ENCODE peak calls at places on chromosomes 1 and 21, in four cellular contexts. D, Y, B and F are unnamed samples.

GRCh38 chr1:47582891-47583608 is 145.2 kb downstream of the FOXD2 start:
- DNase-seq in D (no peak), Y (no peak), B (no peak), F (no peak)

GRCh38 chr1:209621741-209622655 is 30.2 kb downstream of the LAMB3 start:
- DNase-seq in D (no peak), Y (no peak), B (no peak), F (no peak)

GRCh38 chr1:178282949-178283367 is 189.1 kb downstream of the RASAL2 start:
- DNase-seq in D (peak), Y (no peak), B (peak), F (no peak)

GRCh38 chr1:201582261-201582951 is 43.5 kb downstream of the NAV1 start:
- DNase-seq in D (peak), Y (no peak), B (no peak), F (no peak)

GRCh38 chr21:42553435-42553834 is 39.8 kb downstream of the SLC37A1 start:
- DNase-seq in D (no peak), Y (no peak), B (no peak), F (no peak)

GRCh38 chr1:89994231-89994804 is 592 bp upstream of the ZNF326 start:
- DNase-seq in D (no peak), Y (no peak), B (no peak), F (no peak)

GRCh38 chr1:31366796-31367195 is 6.1 kb downstream of the FABP3 start:
- DNase-seq in D (no peak), Y (no peak), B (no peak), F (no peak)

GRCh38 chr1:211581521-211581920 is 2.6 kb upstream of the SLC30A1 start:
- DNase-seq in D (no peak), Y (no peak), B (no peak), F (no peak)

GRCh38 chr21:45027241-45028196 is 46.9 kb upstream of the ADARB1 start:
- DNase-seq in D (no peak), Y (no peak), B (no peak), F (no peak)

GRCh38 chr1:34645919-34646318 is 108.9 kb upstream of the GJB5 start:
- DNase-seq in D (no peak), Y (no peak), B (no peak), F (no peak)

GRCh38 chr1:34639701-34640100 is 115.1 kb upstream of the GJB5 start:
- DNase-seq in D (no peak), Y (no peak), B (no peak), F (no peak)

GRCh38 chr1:34645109-34645688 is 109.6 kb upstream of the GJB5 start:
- DNase-seq in D (no peak), Y (no peak), B (no peak), F (no peak)

GRCh38 chr1:34640654-34641401 is 114.0 kb upstream of the GJB5 start:
- DNase-seq in D (no peak), Y (no peak), B (no peak), F (no peak)

GRCh38 chr1:34642679-34643078 is 112.2 kb upstream of the GJB5 start:
- DNase-seq in D (no peak), Y (no peak), B (no peak), F (no peak)
- TF ChIP-seq CTCF in D (no peak), Y (peak), B (no peak), F (no peak)

GRCh38 chr1:236494082-236494481 is 29.7 kb upstream of the LGALS8 start:
- DNase-seq in D (no peak), Y (no peak), B (no peak), F (no peak)

GRCh38 chr1:236492378-236492777 is 31.4 kb upstream of the LGALS8 start:
- DNase-seq in D (no peak), Y (no peak), B (no peak), F (no peak)

GRCh38 chr1:236491469-236492136 is 32.2 kb upstream of the LGALS8 start:
- DNase-seq in D (no peak), Y (no peak), B (no peak), F (no peak)

GRCh38 chr1:236495359-236496120 is 28.2 kb upstream of the LGALS8 start:
- DNase-seq in D (no peak), Y (no peak), B (no peak), F (no peak)

DNA sequence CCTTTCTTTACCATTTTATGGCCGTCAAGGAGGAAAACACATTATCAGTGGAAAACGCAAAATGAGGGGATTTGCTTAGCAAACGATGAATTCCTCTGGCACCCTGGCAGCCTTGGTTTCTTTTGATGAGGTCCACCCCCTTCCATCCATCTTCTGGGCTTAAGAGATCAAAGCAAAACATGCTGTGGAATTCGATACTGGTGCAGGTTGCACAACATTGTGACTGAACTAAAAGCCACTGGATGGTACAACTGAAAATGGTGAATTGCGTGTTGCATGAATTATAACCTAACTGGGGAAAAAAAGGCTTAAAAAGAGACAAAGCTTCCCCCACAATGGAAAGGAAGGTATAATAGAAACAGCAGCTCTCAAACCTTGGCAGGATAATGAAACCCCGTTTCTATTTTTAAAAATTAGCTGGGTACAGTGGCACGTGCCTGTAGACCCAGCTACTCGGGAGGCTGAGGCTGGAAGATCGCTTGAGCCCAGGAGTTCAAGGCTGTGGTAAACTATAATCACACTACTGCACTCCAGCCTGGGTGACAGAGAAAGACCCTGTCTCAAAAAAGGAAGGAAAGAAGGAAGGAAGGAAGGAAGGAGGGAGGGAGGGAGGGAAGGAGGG is 29.1 kb upstream of the LGALS8 start:
- DNase-seq in D (no peak), Y (no peak), B (no peak), F (no peak)
- TF ChIP-seq CTCF in D (no peak), Y (no peak), B (no peak), F (no peak)

GRCh38 chr1:53316058-53316741 is 11.7 kb downstream of the LRP8 start:
- DNase-seq in D (no peak), Y (peak), B (no peak), F (peak)
- TF ChIP-seq CTCF in D (no peak), Y (no peak), B (no peak), F (no peak)

DNA sequence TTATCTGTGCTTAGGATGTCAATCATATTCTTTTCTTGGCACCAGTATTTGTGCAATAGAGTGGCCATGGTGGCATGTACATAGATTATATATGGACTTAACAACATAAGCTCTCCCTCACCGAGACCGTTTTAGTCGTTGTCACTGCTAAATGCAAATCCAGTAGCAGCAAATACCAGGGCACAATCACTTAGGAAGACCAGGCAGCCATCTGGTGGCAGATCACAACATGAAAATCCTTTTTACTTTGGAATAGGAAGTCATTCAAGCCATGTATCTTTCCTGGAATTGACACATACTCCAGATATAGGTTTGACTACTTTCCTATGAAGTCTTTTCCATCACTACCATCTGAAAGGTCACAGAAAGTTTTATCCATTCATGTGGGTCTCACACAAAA is 53.2 kb upstream of the C1orf87 start:
- DNase-seq in D (peak), Y (no peak), B (no peak), F (no peak)
- TF ChIP-seq CTCF in D (no peak), Y (no peak), B (no peak), F (no peak)